ENCODE peak calls at places on chromosomes 5 and 9, in nine cellular contexts. V, Z, P, B, Y, C, I, U and L are unnamed samples.

GRCh38 chr5:80146036-80146435 is 109.8 kb downstream of the SERINC5 start:
- DNase-seq in Z (no peak), I (no peak), C (no peak), Y (no peak), B (no peak), P (no peak), V (no peak), U (no peak), L (no peak)

GRCh38 chr9:97963232-97963631 is 19.9 kb upstream of the ANP32B start:
- DNase-seq in U (no peak), Z (no peak), V (no peak), I (no peak), Y (no peak), B (no peak), C (no peak), P (no peak), L (no peak)

GRCh38 chr9:33165263-33166151 is 1.6 kb downstream of the B4GALT1 start:
- DNase-seq in Z (no peak), P (no peak), Y (peak), C (peak), U (peak), V (no peak), B (no peak), I (no peak), L (peak)

GRCh38 chr9:97660847-97661246 is 27.2 kb downstream of the NCBP1 start:
- DNase-seq in I (no peak), V (no peak), P (no peak), C (no peak), U (no peak), B (no peak), Y (no peak), Z (no peak), L (no peak)

GRCh38 chr9:87305123-87305522 is 192.5 kb upstream of the DAPK1 start:
- DNase-seq in Y (no peak), I (no peak), P (no peak), B (no peak), V (no peak), Z (no peak), U (no peak), C (no peak), L (peak)

GRCh38 chr5:61777292-61777691 is 445.2 kb downstream of the ZSWIM6 start:
- DNase-seq in C (no peak), P (no peak), Y (no peak), U (no peak), Z (no peak), I (no peak), V (no peak), B (no peak), L (no peak)

GRCh38 chr9:134741846-134742245 is 100.2 kb downstream of the COL5A1 start:
- DNase-seq in C (no peak), V (no peak), Z (no peak), U (no peak), B (no peak), P (no peak), I (no peak), Y (no peak), L (no peak)

GRCh38 chr5:5218396-5218795 is 78.3 kb downstream of the ADAMTS16 start:
- DNase-seq in Z (no peak), U (no peak), I (no peak), B (no peak), V (no peak), P (no peak), Y (no peak), C (no peak), L (no peak)

GRCh38 chr9:97502222-97502983 is 937 bp downstream of the TMOD1 start:
- DNase-seq in C (no peak), U (no peak), I (no peak), Y (no peak), P (no peak), V (peak), Z (no peak), B (no peak), L (no peak)

GRCh38 chr5:179906294-179906794 is 1.4 kb downstream of the TBC1D9B start:
- DNase-seq in U (no peak), P (no peak), B (no peak), Z (no peak), Y (no peak), C (no peak), I (no peak), V (no peak), L (no peak)

GRCh38 chr9:2817987-2818386 is 25.9 kb downstream of the PUM3 start:
- DNase-seq in B (no peak), Z (no peak), V (no peak), U (no peak), P (no peak), C (peak), I (no peak), Y (no peak), L (peak)

GRCh38 chr9:2727966-2728613 is 10.8 kb downstream of the KCNV2 start:
- DNase-seq in Y (peak), Z (no peak), C (peak), P (no peak), U (peak), V (peak), B (no peak), I (no peak), L (peak)

GRCh38 chr5:32601623-32602295 is 16.4 kb downstream of the SUB1 start:
- DNase-seq in B (no peak), C (no peak), P (no peak), U (no peak), I (no peak), V (no peak), Y (no peak), Z (no peak), L (no peak)

GRCh38 chr9:2050236-2050635 is 35.1 kb downstream of the SMARCA2 start:
- DNase-seq in C (no peak), B (no peak), U (no peak), V (no peak), I (no peak), P (no peak), Z (no peak), Y (no peak), L (no peak)

GRCh38 chr9:26210338-26210851 is 532.2 kb upstream of the TUSC1 start:
- DNase-seq in P (no peak), Y (peak), C (peak), I (no peak), B (no peak), U (no peak), V (no peak), Z (no peak), L (peak)

GRCh38 chr5:34913072-34913471 is 2.2 kb downstream of the RAD1 start:
- DNase-seq in V (no peak), B (no peak), U (no peak), Y (peak), C (no peak), Z (no peak), I (no peak), P (no peak), L (no peak)

GRCh38 chr5:134577022-134577795 is 51.7 kb downstream of the JADE2 start:
- DNase-seq in V (no peak), P (no peak), B (no peak), I (no peak), Y (peak), Z (no peak), C (peak), U (no peak), L (peak)

GRCh38 chr9:15909297-15909696 is 356.5 kb downstream of the CCDC171 start:
- DNase-seq in I (no peak), U (no peak), Z (no peak), V (no peak), P (no peak), Y (peak), C (no peak), B (no peak), L (no peak)

GRCh38 chr9:114150608-114151007 is 4.7 kb upstream of the COL27A1 start:
- DNase-seq in V (no peak), P (no peak), Z (no peak), C (no peak), I (no peak), B (no peak), U (no peak), Y (no peak), L (no peak)

GRCh38 chr5:168317521-168318147 is 26.2 kb downstream of the WWC1 start:
- DNase-seq in C (peak), P (no peak), B (no peak), U (no peak), Z (no peak), Y (peak), I (no peak), V (no peak), L (peak)

GRCh38 chr5:43309657-43310056 is 3.6 kb downstream of the HMGCS1 start:
- DNase-seq in U (no peak), Z (no peak), C (no peak), P (no peak), Y (no peak), V (no peak), B (no peak), I (no peak), L (no peak)

GRCh38 chr9:130301483-130302286 is 36.1 kb downstream of the HMCN2 start:
- DNase-seq in Y (peak), B (no peak), C (peak), V (peak), I (no peak), Z (no peak), P (no peak), U (no peak), L (peak)

GRCh38 chr5:88824892-88825781 is 57.8 kb downstream of the MEF2C start:
- DNase-seq in V (no peak), B (no peak), Z (no peak), Y (no peak), U (no peak), C (peak), I (no peak), P (no peak), L (peak)

GRCh38 chr9:83047839-83048775 is 14.8 kb downstream of the RASEF start:
- DNase-seq in P (no peak), U (no peak), I (no peak), B (no peak), Y (no peak), Z (no peak), C (peak), V (peak), L (no peak)

GRCh38 chr9:36985769-36986547 is 48.1 kb downstream of the PAX5 start:
- DNase-seq in U (no peak), Z (no peak), V (no peak), Y (no peak), B (no peak), I (no peak), C (no peak), P (no peak), L (no peak)

GRCh38 chr5:139910901-139911300 is 115.3 kb downstream of the PSD2 start:
- DNase-seq in C (no peak), Y (no peak), Z (no peak), I (no peak), B (no peak), V (no peak), P (no peak), U (no peak), L (no peak)

GRCh38 chr5:153157156-153157555 is 333.3 kb upstream of the GRIA1 start:
- DNase-seq in B (no peak), I (no peak), P (no peak), V (no peak), U (no peak), Y (peak), C (peak), Z (no peak), L (no peak)

GRCh38 chr9:35357116-35357515 is 132.8 kb upstream of the RUSC2 start:
- DNase-seq in Z (no peak), V (no peak), U (no peak), B (no peak), C (no peak), I (no peak), Y (peak), P (no peak), L (no peak)

GRCh38 chr9:21002040-21002439 is 29.4 kb downstream of the HACD4 start:
- DNase-seq in V (no peak), U (no peak), B (no peak), Y (no peak), P (no peak), Z (no peak), I (no peak), C (no peak), L (no peak)

GRCh38 chr5:130290219-130290618 is 386.0 kb downstream of the CHSY3 start:
- DNase-seq in V (peak), U (no peak), Y (no peak), B (no peak), C (no peak), I (no peak), Z (no peak), P (no peak), L (no peak)

GRCh38 chr5:58871648-58872242 is 288.9 kb downstream of the RAB3C start:
- DNase-seq in P (no peak), V (no peak), C (peak), I (no peak), B (no peak), Z (no peak), Y (peak), U (peak), L (peak)

GRCh38 chr9:5392285-5392684 is 45.4 kb downstream of the PLGRKT start:
- DNase-seq in V (no peak), C (no peak), I (no peak), Z (no peak), Y (peak), P (no peak), U (no peak), B (no peak), L (peak)